ENCODE peak calls at places on chromosomes 7 and 10, in five cellular contexts. One of them, this sample, is unnamed.
A peak's percentile ranks its signal among the peaks of the same experiment; 100 is the strongest.

GRCh38 chr10:119252051-119252465 is 44.7 kb downstream of the GRK5 start:
- DNase-seq in NCI-H446: no peak
- DNase-seq in stimulated activated CD4-positive, alpha-beta T cell treated with anti-CD3 and anti-CD28 coated beads, Interleukin-4, amount 100 ng/mL, for 1 hour: no peak
- DNase-seq in memory B cell: no peak
- DNase-seq in HEK293T: no peak
- DNase-seq in this sample: no peak

GRCh38 chr7:81719865-81720264 is 50.0 kb downstream of the HGF start:
- DNase-seq in stimulated activated CD4-positive, alpha-beta T cell treated with anti-CD3 and anti-CD28 coated beads, Interleukin-4, amount 100 ng/mL, for 1 hour: no peak
- DNase-seq in memory B cell: no peak
- DNase-seq in HEK293T: no peak
- DNase-seq in NCI-H446: no peak
- DNase-seq in this sample: no peak

GRCh38 chr7:140635345-140635744 is 5.3 kb downstream of the DENND2A start:
- DNase-seq in NCI-H446: no peak
- DNase-seq in memory B cell: no peak
- DNase-seq in HEK293T: no peak
- DNase-seq in stimulated activated CD4-positive, alpha-beta T cell treated with anti-CD3 and anti-CD28 coated beads, Interleukin-4, amount 100 ng/mL, for 1 hour: no peak
- DNase-seq in this sample: no peak

GRCh38 chr7:48875300-48875916 is 48.9 kb upstream of the CDC14C start:
- DNase-seq in NCI-H446: no peak
- DNase-seq in HEK293T: no peak
- DNase-seq in stimulated activated CD4-positive, alpha-beta T cell treated with anti-CD3 and anti-CD28 coated beads, Interleukin-4, amount 100 ng/mL, for 1 hour: no peak
- DNase-seq in memory B cell: no peak
- DNase-seq in this sample: no peak

GRCh38 chr10:107391901-107392300 is 227.4 kb upstream of the SORCS1 start:
- DNase-seq in stimulated activated CD4-positive, alpha-beta T cell treated with anti-CD3 and anti-CD28 coated beads, Interleukin-4, amount 100 ng/mL, for 1 hour: no peak
- DNase-seq in memory B cell: no peak
- DNase-seq in HEK293T: no peak
- DNase-seq in NCI-H446: no peak
- DNase-seq in this sample: no peak

GRCh38 chr10:34139559-34139958 is 675.5 kb downstream of the PARD3 start:
- DNase-seq in NCI-H446: no peak
- DNase-seq in HEK293T: no peak
- DNase-seq in stimulated activated CD4-positive, alpha-beta T cell treated with anti-CD3 and anti-CD28 coated beads, Interleukin-4, amount 100 ng/mL, for 1 hour: no peak
- DNase-seq in memory B cell: no peak
- DNase-seq in this sample: peak; percentile 11

GRCh38 chr10:36583690-36584089 is 541.7 kb upstream of the ANKRD30A start:
- DNase-seq in stimulated activated CD4-positive, alpha-beta T cell treated with anti-CD3 and anti-CD28 coated beads, Interleukin-4, amount 100 ng/mL, for 1 hour: no peak
- DNase-seq in HEK293T: no peak
- DNase-seq in memory B cell: no peak
- DNase-seq in NCI-H446: no peak
- DNase-seq in this sample: no peak

GRCh38 chr7:28687631-28688030 is 270.5 kb downstream of the TRIL start:
- DNase-seq in memory B cell: no peak
- DNase-seq in HEK293T: no peak
- DNase-seq in NCI-H446: no peak
- DNase-seq in stimulated activated CD4-positive, alpha-beta T cell treated with anti-CD3 and anti-CD28 coated beads, Interleukin-4, amount 100 ng/mL, for 1 hour: no peak
- DNase-seq in this sample: no peak

GRCh38 chr10:110681023-110681681 is 37.0 kb downstream of the RBM20 start:
- DNase-seq in stimulated activated CD4-positive, alpha-beta T cell treated with anti-CD3 and anti-CD28 coated beads, Interleukin-4, amount 100 ng/mL, for 1 hour: peak; percentile 25
- DNase-seq in NCI-H446: no peak
- DNase-seq in memory B cell: no peak
- DNase-seq in HEK293T: peak; percentile 87
- DNase-seq in this sample: peak; percentile 86

GRCh38 chr10:35074266-35074665 is 15.9 kb downstream of the CUL2 start:
- DNase-seq in HEK293T: no peak
- DNase-seq in memory B cell: no peak
- DNase-seq in stimulated activated CD4-positive, alpha-beta T cell treated with anti-CD3 and anti-CD28 coated beads, Interleukin-4, amount 100 ng/mL, for 1 hour: no peak
- DNase-seq in NCI-H446: no peak
- DNase-seq in this sample: no peak

GRCh38 chr7:55148571-55148970 is 129.8 kb downstream of the EGFR start:
- DNase-seq in memory B cell: no peak
- DNase-seq in stimulated activated CD4-positive, alpha-beta T cell treated with anti-CD3 and anti-CD28 coated beads, Interleukin-4, amount 100 ng/mL, for 1 hour: no peak
- DNase-seq in NCI-H446: no peak
- DNase-seq in HEK293T: no peak
- DNase-seq in this sample: no peak

GRCh38 chr10:19119191-19119590 is 70.6 kb downstream of the MALRD1 start:
- DNase-seq in stimulated activated CD4-positive, alpha-beta T cell treated with anti-CD3 and anti-CD28 coated beads, Interleukin-4, amount 100 ng/mL, for 1 hour: no peak
- DNase-seq in HEK293T: no peak
- DNase-seq in memory B cell: no peak
- DNase-seq in NCI-H446: no peak
- DNase-seq in this sample: no peak

GRCh38 chr7:7176421-7177043 is 5.8 kb upstream of the C1GALT1 start:
- DNase-seq in stimulated activated CD4-positive, alpha-beta T cell treated with anti-CD3 and anti-CD28 coated beads, Interleukin-4, amount 100 ng/mL, for 1 hour: no peak
- DNase-seq in memory B cell: no peak
- DNase-seq in NCI-H446: no peak
- DNase-seq in HEK293T: no peak
- DNase-seq in this sample: peak; percentile 73

GRCh38 chr10:34335960-34336359 is 479.1 kb downstream of the PARD3 start:
- DNase-seq in memory B cell: no peak
- DNase-seq in HEK293T: no peak
- DNase-seq in NCI-H446: no peak
- DNase-seq in stimulated activated CD4-positive, alpha-beta T cell treated with anti-CD3 and anti-CD28 coated beads, Interleukin-4, amount 100 ng/mL, for 1 hour: no peak
- DNase-seq in this sample: no peak

This sample was measured in osteoblast.